ENCODE peak calls at places on chromosomes 12 and 14, in six cellular contexts. W, T, X, K, Y and U are unnamed samples.

GRCh38 chr12:62345667-62346066 is 85.5 kb downstream of the USP15 start:
- DNase-seq in W (no peak), T (no peak), X (no peak), K (no peak), Y (no peak), U (no peak)

GRCh38 chr12:88753074-88753473 is 172.8 kb upstream of the KITLG start:
- DNase-seq in W (no peak), T (peak), X (no peak), K (no peak), Y (no peak), U (no peak)

GRCh38 chr12:102740157-102741032 is 176.6 kb downstream of the PAH start:
- DNase-seq in W (peak), T (peak), X (peak), K (no peak), Y (no peak), U (no peak)

GRCh38 chr12:113988976-113989375 is 22.9 kb upstream of the RBM19 start:
- DNase-seq in W (no peak), T (no peak), X (no peak), K (no peak), Y (no peak), U (no peak)

GRCh38 chr12:63889721-63890509 is 45.4 kb downstream of the SRGAP1 start:
- DNase-seq in W (peak), T (no peak), X (peak), K (no peak), Y (no peak), U (no peak)

GRCh38 chr14:27553820-27554219 is 956.0 kb upstream of the NOVA1 start:
- DNase-seq in W (peak), T (no peak), X (no peak), K (no peak), Y (no peak), U (no peak)

GRCh38 chr14:51188566-51189185 is 51.4 kb upstream of the TMX1 start:
- DNase-seq in W (no peak), T (no peak), X (no peak), K (no peak), Y (no peak), U (no peak)

GRCh38 chr12:115648463-115648862 is 629.0 kb downstream of the MED13L start:
- DNase-seq in W (no peak), T (no peak), X (peak), K (no peak), Y (no peak), U (no peak)

GRCh38 chr14:51616724-51617409 is 34.8 kb upstream of the FRMD6 start:
- DNase-seq in W (peak), T (peak), X (peak), K (no peak), Y (no peak), U (no peak)

GRCh38 chr12:7161811-7162210 is 27.7 kb upstream of the PEX5 start:
- DNase-seq in W (no peak), T (peak), X (no peak), K (no peak), Y (no peak), U (no peak)

GRCh38 chr14:99518441-99519346 is 37.5 kb downstream of the CCNK start:
- DNase-seq in W (peak), T (peak), X (peak), K (peak), Y (no peak), U (peak)

GRCh38 chr14:40123816-40124215 is 691.6 kb upstream of the FBXO33 start:
- DNase-seq in W (no peak), T (no peak), X (no peak), K (no peak), Y (no peak), U (no peak)

GRCh38 chr12:26425587-26426260 is 230.4 kb downstream of the SSPN start:
- DNase-seq in W (no peak), T (peak), X (no peak), K (no peak), Y (no peak), U (no peak)

GRCh38 chr14:74667758-74668157 is 45.1 kb downstream of the AREL1 start:
- DNase-seq in W (no peak), T (peak), X (no peak), K (no peak), Y (no peak), U (no peak)

GRCh38 chr14:53515264-53515663 is 362.1 kb upstream of the DDHD1 start:
- DNase-seq in W (no peak), T (peak), X (no peak), K (no peak), Y (no peak), U (no peak)

GRCh38 chr14:53509845-53510244 is 356.7 kb upstream of the DDHD1 start:
- DNase-seq in W (no peak), T (peak), X (no peak), K (no peak), Y (no peak), U (no peak)

GRCh38 chr14:53510281-53510912 is 357.3 kb upstream of the DDHD1 start:
- DNase-seq in W (no peak), T (no peak), X (no peak), K (no peak), Y (no peak), U (no peak)

GRCh38 chr14:53509227-53509822 is 356.2 kb upstream of the DDHD1 start:
- DNase-seq in W (no peak), T (peak), X (no peak), K (no peak), Y (no peak), U (no peak)
- TF ChIP-seq BHLHE40 in W (no peak), T (no peak), X (no peak), K (no peak), Y (no peak), U (no peak)

DNA sequence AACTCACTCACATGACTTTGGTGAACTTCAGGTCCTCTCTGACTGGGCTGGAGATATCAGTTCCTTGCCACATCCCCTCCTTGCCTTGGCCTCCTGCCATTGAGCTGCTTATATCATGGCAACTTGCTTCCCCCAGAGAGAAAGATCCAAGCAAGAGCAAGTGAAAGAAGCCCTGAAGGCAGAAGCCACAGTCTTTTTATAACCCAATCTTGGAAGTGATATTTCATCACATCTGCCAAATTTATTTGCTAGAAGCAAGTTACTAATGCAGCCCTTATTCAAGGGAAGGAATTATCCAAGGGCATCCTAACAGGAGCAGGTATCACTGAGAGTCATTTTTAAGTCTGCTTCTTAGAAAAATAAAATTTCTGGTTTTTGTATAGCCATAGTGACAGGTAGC is 127.8 kb downstream of the SLC38A4 start:
- DNase-seq in W (no peak), T (no peak), X (no peak), K (no peak), Y (no peak), U (no peak)
- TF ChIP-seq BHLHE40 in W (no peak), T (no peak), X (no peak), K (no peak), Y (no peak), U (no peak)

GRCh38 chr14:77489051-77489450 is 9.6 kb downstream of the ISM2 start:
- DNase-seq in W (no peak), T (no peak), X (no peak), K (no peak), Y (no peak), U (no peak)

GRCh38 chr14:77488558-77488957 is 10.1 kb downstream of the ISM2 start:
- DNase-seq in W (no peak), T (no peak), X (no peak), K (no peak), Y (no peak), U (no peak)

GRCh38 chr14:77485256-77485655 is 13.4 kb downstream of the ISM2 start:
- DNase-seq in W (no peak), T (no peak), X (no peak), K (no peak), Y (no peak), U (no peak)

GRCh38 chr14:77483851-77484250 is 14.8 kb downstream of the ISM2 start:
- DNase-seq in W (no peak), T (no peak), X (no peak), K (no peak), Y (no peak), U (no peak)

DNA sequence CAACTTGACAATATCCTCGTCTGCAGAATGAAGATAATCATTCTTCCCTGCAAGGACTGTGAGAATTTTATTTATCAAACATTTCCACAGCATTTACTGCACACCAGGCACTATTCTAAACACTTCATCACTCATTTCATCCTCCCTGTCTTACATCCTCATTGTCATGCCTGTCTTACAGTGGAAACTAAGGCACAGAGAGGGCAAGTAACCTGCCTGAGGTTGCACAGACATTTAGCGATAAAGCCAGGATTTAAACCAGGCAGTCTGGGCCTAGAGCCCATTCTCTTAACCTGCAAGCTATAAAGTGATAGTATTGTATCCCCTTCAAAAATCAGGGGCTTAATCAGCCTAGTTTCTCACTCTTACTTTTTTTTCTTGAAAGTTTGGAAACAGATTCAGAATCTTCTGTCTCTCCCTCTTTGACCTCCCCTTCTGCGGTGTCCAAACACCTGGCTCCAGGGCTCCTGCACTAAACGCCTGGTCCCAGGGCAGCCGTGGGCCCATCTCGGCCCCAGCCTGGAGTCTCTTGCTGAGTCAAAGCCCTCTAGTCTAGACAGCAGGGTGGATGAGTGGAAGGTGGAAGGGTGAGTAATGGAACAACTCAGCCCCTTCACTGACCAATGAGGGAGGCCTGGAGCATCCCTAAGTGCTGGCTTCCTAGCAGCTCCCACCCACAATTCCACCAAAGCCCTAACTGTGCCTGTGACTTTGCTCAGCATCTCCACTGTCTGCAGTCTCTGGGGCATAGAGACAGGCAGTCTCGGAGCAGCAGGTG is 12.5 kb downstream of the ISM2 start:
- DNase-seq in W (peak), T (peak), X (no peak), K (no peak), Y (no peak), U (no peak)
- TF ChIP-seq BHLHE40 in W (no peak), T (no peak), X (no peak), K (no peak), Y (no peak), U (no peak)

DNA sequence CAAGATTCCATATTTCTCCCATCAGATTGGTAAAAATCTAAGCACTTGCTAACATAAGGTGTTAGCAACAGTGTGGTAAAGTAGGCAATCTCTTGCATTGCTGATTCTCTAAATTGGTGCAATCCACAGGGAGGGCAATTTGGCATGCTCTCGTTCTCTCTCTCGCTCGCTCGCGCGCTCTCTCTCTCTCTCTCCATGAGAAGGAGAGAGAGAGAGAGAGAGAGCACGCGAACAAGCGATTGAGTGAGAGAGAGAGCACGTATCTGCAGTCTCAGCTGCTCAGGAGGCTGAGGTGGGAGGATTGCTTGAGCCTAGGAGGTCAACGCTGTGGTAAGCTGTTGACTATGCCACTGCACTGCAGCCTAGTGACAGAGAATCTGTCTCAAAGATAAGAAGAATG is 26.0 kb downstream of the PSEN1 start:
- DNase-seq in W (no peak), T (no peak), X (no peak), K (no peak), Y (no peak), U (no peak)
- TF ChIP-seq BHLHE40 in W (no peak), T (no peak), X (no peak), K (no peak), Y (no peak), U (no peak)